ENCODE peak calls at places on chromosomes 6 and 20, in five cellular contexts. B, A, D, Z and L are unnamed samples.

GRCh38 chr6:89357390-89357789 is 4.9 kb upstream of the UBE2J1 start:
- DNase-seq in B (no peak), A (no peak), D (no peak), Z (no peak), L (no peak)

GRCh38 chr6:15393605-15394004 is 147.7 kb downstream of the JARID2 start:
- DNase-seq in B (no peak), A (no peak), D (no peak), Z (no peak), L (no peak)

GRCh38 chr6:13742961-13743735 is 31.5 kb upstream of the RANBP9 start:
- DNase-seq in B (no peak), A (no peak), D (no peak), Z (no peak), L (no peak)

GRCh38 chr20:4546786-4547185 is 174.9 kb upstream of the PRND start:
- DNase-seq in B (no peak), A (peak; percentile 79), D (no peak), Z (no peak), L (peak; percentile 66)

GRCh38 chr6:122622404-122622938 is 12.3 kb downstream of the PKIB start:
- DNase-seq in B (peak; percentile 88), A (no peak), D (no peak), Z (no peak), L (no peak)

GRCh38 chr20:46293084-46293483 is 15.2 kb downstream of the CDH22 start:
- DNase-seq in B (no peak), A (peak; percentile 38), D (peak; percentile 43), Z (no peak), L (peak; percentile 68)

GRCh38 chr6:155528982-155529453 is 73.4 kb upstream of the NOX3 start:
- DNase-seq in B (no peak), A (peak; percentile 89), D (no peak), Z (no peak), L (peak; percentile 97)

GRCh38 chr6:12369781-12370262 is 79.7 kb downstream of the EDN1 start:
- DNase-seq in B (no peak), A (no peak), D (no peak), Z (no peak), L (no peak)

GRCh38 chr6:68834561-68834960 is 199.5 kb downstream of the ADGRB3 start:
- DNase-seq in B (no peak), A (peak; percentile 26), D (no peak), Z (no peak), L (no peak)

GRCh38 chr6:84739866-84740208 is 24.6 kb downstream of the TBX18 start:
- DNase-seq in B (no peak), A (no peak), D (no peak), Z (no peak), L (no peak)

GRCh38 chr6:136527831-136528230 is 22.4 kb downstream of the MAP7 start:
- DNase-seq in B (no peak), A (no peak), D (no peak), Z (no peak), L (no peak)

GRCh38 chr6:37487891-37488290 is 11.8 kb downstream of the CCDC167 start:
- DNase-seq in B (peak; percentile 93), A (no peak), D (no peak), Z (no peak), L (no peak)

GRCh38 chr20:37661536-37661935 is 32.3 kb upstream of the CTNNBL1 start:
- DNase-seq in B (no peak), A (no peak), D (no peak), Z (no peak), L (no peak)

GRCh38 chr6:106870069-106870468 is 104.5 kb downstream of the CD24 start:
- DNase-seq in B (no peak), A (peak; percentile 80), D (no peak), Z (no peak), L (peak; percentile 54)

GRCh38 chr20:49585585-49586245 is 17.8 kb upstream of the PTGIS start:
- DNase-seq in B (no peak), A (no peak), D (no peak), Z (no peak), L (no peak)

GRCh38 chr20:37821691-37822655 is 81.0 kb upstream of the VSTM2L start:
- DNase-seq in B (no peak), A (peak; percentile 79), D (no peak), Z (no peak), L (peak; percentile 62)

GRCh38 chr20:37202267-37202943 is 23.1 kb upstream of the MROH8 start:
- DNase-seq in B (peak; percentile 37), A (peak; percentile 94), D (peak; percentile 44), Z (no peak), L (peak; percentile 97)

GRCh38 chr20:46036370-46036769 is 7.4 kb downstream of the SLC12A5 start:
- DNase-seq in B (no peak), A (no peak), D (no peak), Z (no peak), L (no peak)

GRCh38 chr6:36716476-36717093 is 19.0 kb downstream of the RAB44 start:
- DNase-seq in B (no peak), A (no peak), D (no peak), Z (no peak), L (no peak)

GRCh38 chr20:10551732-10552724 is 116.9 kb downstream of the SLX4IP start:
- DNase-seq in B (no peak), A (peak; percentile 19), D (peak; percentile 47), Z (no peak), L (peak; percentile 16)

GRCh38 chr20:39968495-39968894 is 720.5 kb downstream of the MAFB start:
- DNase-seq in B (no peak), A (no peak), D (no peak), Z (no peak), L (no peak)

GRCh38 chr20:32977281-32978008 is 26.8 kb downstream of the SUN5 start:
- DNase-seq in B (no peak), A (no peak), D (no peak), Z (no peak), L (no peak)

GRCh38 chr6:657743-658142 is 843 bp upstream of the HUS1B start:
- DNase-seq in B (no peak), A (no peak), D (no peak), Z (no peak), L (no peak)

GRCh38 chr20:57579898-57580447 is 19.1 kb downstream of the PCK1 start:
- DNase-seq in B (no peak), A (no peak), D (no peak), Z (no peak), L (no peak)

GRCh38 chr6:110944681-110945151 is 13.8 kb upstream of the GTF3C6 start:
- DNase-seq in B (no peak), A (peak; percentile 86), D (no peak), Z (no peak), L (peak; percentile 73)

GRCh38 chr6:37019065-37019450 is 13.6 kb downstream of the FGD2 start:
- DNase-seq in B (peak; percentile 61), A (no peak), D (no peak), Z (no peak), L (no peak)

GRCh38 chr6:36840471-36841461 is 1.5 kb upstream of the CPNE5 start:
- DNase-seq in B (no peak), A (no peak), D (no peak), Z (peak; percentile 57), L (no peak)

GRCh38 chr6:138275976-138276375 is 57.7 kb upstream of the PBOV1 start:
- DNase-seq in B (no peak), A (no peak), D (no peak), Z (no peak), L (no peak)

GRCh38 chr6:114315841-114316595 is 26.8 kb downstream of the HS3ST5 start:
- DNase-seq in B (peak; percentile 54), A (no peak), D (no peak), Z (no peak), L (no peak)

GRCh38 chr20:20812141-20812540 is 99.7 kb upstream of the RALGAPA2 start:
- DNase-seq in B (peak; percentile 74), A (no peak), D (no peak), Z (no peak), L (no peak)

GRCh38 chr6:44219053-44219814 is 2.5 kb downstream of the MYMX start:
- DNase-seq in B (peak; percentile 64), A (peak; percentile 56), D (peak; percentile 77), Z (peak; percentile 89), L (peak; percentile 58)

GRCh38 chr20:62315773-62316172 is 13.0 kb downstream of the ADRM1 start:
- DNase-seq in B (no peak), A (no peak), D (no peak), Z (no peak), L (no peak)

GRCh38 chr6:34390531-34391013 is 1.9 kb downstream of the NUDT3 start:
- DNase-seq in B (peak; percentile 46), A (no peak), D (no peak), Z (no peak), L (no peak)

GRCh38 chr6:38503940-38504682 is 135.6 kb downstream of the BTBD9 start:
- DNase-seq in B (peak; percentile 13), A (no peak), D (no peak), Z (no peak), L (no peak)